ENCODE peak calls at places on chromosomes 6 and 20, in ten cellular contexts. B, J, Y, M, S, N, H, Z, P and A are unnamed samples.

GRCh38 chr6:10404799-10405524 is 9.9 kb downstream of the TFAP2A start:
- DNase-seq in B (no peak), J (no peak), Y (no peak), M (no peak), S (no peak), N (peak), H (no peak), Z (peak), P (no peak), A (no peak)

GRCh38 chr6:53547166-53547814 is 2.4 kb upstream of the GCLC start:
- DNase-seq in B (no peak), J (no peak), Y (no peak), M (no peak), S (no peak), N (no peak), H (no peak), Z (no peak), P (no peak), A (no peak)

GRCh38 chr20:48787861-48788375 is 39.9 kb downstream of the PREX1 start:
- DNase-seq in B (no peak), J (peak), Y (no peak), M (no peak), S (no peak), N (peak), H (no peak), Z (no peak), P (no peak), A (no peak)

GRCh38 chr20:22582960-22583772 is 1.2 kb downstream of the FOXA2 start:
- DNase-seq in B (no peak), J (no peak), Y (no peak), M (no peak), S (no peak), N (peak), H (no peak), Z (no peak), P (no peak), A (no peak)

GRCh38 chr6:161584051-161584450 is 310.2 kb upstream of the AGPAT4 start:
- DNase-seq in B (peak), J (no peak), Y (no peak), M (no peak), S (no peak), N (peak), H (no peak), Z (no peak), P (no peak), A (no peak)

GRCh38 chr6:26157150-26157837 is 70.1 kb downstream of the HFE start:
- DNase-seq in B (peak), J (peak), Y (peak), M (no peak), S (peak), N (no peak), H (no peak), Z (peak), P (peak), A (peak)

GRCh38 chr6:89763550-89763949 is 56.0 kb downstream of the MDN1 start:
- DNase-seq in B (no peak), J (peak), Y (no peak), M (no peak), S (no peak), N (no peak), H (no peak), Z (no peak), P (no peak), A (no peak)

GRCh38 chr20:36491901-36492617 is 49.3 kb upstream of the MYL9 start:
- DNase-seq in B (no peak), J (peak), Y (no peak), M (peak), S (no peak), N (no peak), H (no peak), Z (no peak), P (no peak), A (peak)

GRCh38 chr20:44883214-44883902 is 2.1 kb upstream of the YWHAB start:
- DNase-seq in B (no peak), J (no peak), Y (no peak), M (no peak), S (no peak), N (no peak), H (no peak), Z (no peak), P (no peak), A (no peak)

GRCh38 chr20:53660078-53660909 is 66.7 kb upstream of the ZNF217 start:
- DNase-seq in B (no peak), J (no peak), Y (peak), M (no peak), S (no peak), N (no peak), H (no peak), Z (peak), P (no peak), A (peak)

GRCh38 chr6:33126101-33126714 is 50.4 kb downstream of the HLA-DPB1 start:
- DNase-seq in B (peak), J (peak), Y (peak), M (peak), S (peak), N (peak), H (no peak), Z (peak), P (peak), A (peak)

GRCh38 chr20:38114353-38114791 is 50.7 kb downstream of the TGM2 start:
- DNase-seq in B (no peak), J (peak), Y (no peak), M (no peak), S (no peak), N (peak), H (no peak), Z (no peak), P (no peak), A (no peak)

GRCh38 chr6:75932067-75932466 is 140.4 kb downstream of the IMPG1 start:
- DNase-seq in B (peak), J (peak), Y (no peak), M (no peak), S (peak), N (peak), H (no peak), Z (no peak), P (no peak), A (no peak)

GRCh38 chr6:31171931-31172882 is 1.7 kb upstream of the POU5F1 start:
- DNase-seq in B (no peak), J (no peak), Y (no peak), M (no peak), S (no peak), N (no peak), H (no peak), Z (no peak), P (no peak), A (no peak)

GRCh38 chr6:5175195-5175594 is 85.6 kb downstream of the LYRM4 start:
- DNase-seq in B (peak), J (no peak), Y (no peak), M (no peak), S (no peak), N (peak), H (no peak), Z (no peak), P (peak), A (no peak)

GRCh38 chr6:109595998-109596397 is 95.0 kb downstream of the AK9 start:
- DNase-seq in B (no peak), J (peak), Y (no peak), M (no peak), S (peak), N (peak), H (peak), Z (no peak), P (peak), A (no peak)

GRCh38 chr20:51121901-51122412 is 99.0 kb upstream of the KCNG1 start:
- DNase-seq in B (no peak), J (peak), Y (no peak), M (no peak), S (no peak), N (peak), H (no peak), Z (no peak), P (no peak), A (no peak)

GRCh38 chr20:35000311-35000921 is 44.7 kb downstream of the MYH7B start:
- DNase-seq in B (no peak), J (no peak), Y (no peak), M (no peak), S (no peak), N (no peak), H (no peak), Z (no peak), P (no peak), A (no peak)